ENCODE peak calls at places on chromosomes 4 and X, in eight cellular contexts. One of them, this sample, is unnamed.

GRCh38 chr4:7924163-7924562 is 15.5 kb downstream of the AFAP1 start:
- DNase-seq in H9: no peak
- DNase-seq in RWPE1: no peak
- DNase-seq in iris pigment epithelial cell: peak
- DNase-seq in activated T-helper 1 cell treated with Interleukin-2 at 50 U/mL for 16 hours: no peak
- DNase-seq in breast epithelium: peak
- DNase-seq in LoVo: no peak
- DNase-seq in effector memory CD8-positive, alpha-beta T cell: no peak
- DNase-seq in this sample: no peak

GRCh38 chr4:37873383-37873782 is 17.5 kb upstream of the TBC1D1 start:
- DNase-seq in H9: no peak
- DNase-seq in RWPE1: peak
- DNase-seq in iris pigment epithelial cell: peak
- DNase-seq in activated T-helper 1 cell treated with Interleukin-2 at 50 U/mL for 16 hours: no peak
- DNase-seq in breast epithelium: no peak
- DNase-seq in LoVo: peak
- DNase-seq in effector memory CD8-positive, alpha-beta T cell: no peak
- DNase-seq in this sample: no peak

GRCh38 chr4:131419147-131419546 is 1729.9 kb upstream of the PCDH10 start:
- DNase-seq in H9: no peak
- DNase-seq in RWPE1: no peak
- DNase-seq in iris pigment epithelial cell: no peak
- DNase-seq in activated T-helper 1 cell treated with Interleukin-2 at 50 U/mL for 16 hours: no peak
- DNase-seq in breast epithelium: no peak
- DNase-seq in LoVo: no peak
- DNase-seq in effector memory CD8-positive, alpha-beta T cell: no peak
- DNase-seq in this sample: no peak

GRCh38 chr4:21304061-21304541 is 603.8 kb downstream of the PACRGL start:
- DNase-seq in H9: peak
- DNase-seq in RWPE1: no peak
- DNase-seq in iris pigment epithelial cell: peak
- DNase-seq in activated T-helper 1 cell treated with Interleukin-2 at 50 U/mL for 16 hours: no peak
- DNase-seq in breast epithelium: no peak
- DNase-seq in LoVo: no peak
- DNase-seq in effector memory CD8-positive, alpha-beta T cell: no peak
- DNase-seq in this sample: no peak

GRCh38 chr4:77433102-77433733 is 172.4 kb upstream of the CXCL13 start:
- DNase-seq in H9: peak
- DNase-seq in RWPE1: peak
- DNase-seq in iris pigment epithelial cell: peak
- DNase-seq in activated T-helper 1 cell treated with Interleukin-2 at 50 U/mL for 16 hours: no peak
- DNase-seq in breast epithelium: no peak
- DNase-seq in LoVo: peak
- DNase-seq in effector memory CD8-positive, alpha-beta T cell: peak
- DNase-seq in this sample: peak

GRCh38 chrX:10841579-10841978 is 221.2 kb upstream of the MID1 start:
- DNase-seq in H9: no peak
- DNase-seq in RWPE1: no peak
- DNase-seq in iris pigment epithelial cell: peak
- DNase-seq in activated T-helper 1 cell treated with Interleukin-2 at 50 U/mL for 16 hours: no peak
- DNase-seq in breast epithelium: no peak
- DNase-seq in LoVo: no peak
- DNase-seq in effector memory CD8-positive, alpha-beta T cell: no peak
- DNase-seq in this sample: no peak

GRCh38 chrX:138001219-138001618 is 435.3 kb downstream of the ZIC3 start:
- DNase-seq in H9: no peak
- DNase-seq in RWPE1: no peak
- DNase-seq in iris pigment epithelial cell: no peak
- DNase-seq in activated T-helper 1 cell treated with Interleukin-2 at 50 U/mL for 16 hours: no peak
- DNase-seq in breast epithelium: no peak
- DNase-seq in LoVo: no peak
- DNase-seq in effector memory CD8-positive, alpha-beta T cell: no peak
- DNase-seq in this sample: no peak

GRCh38 chr4:3660928-3661515 is 105.2 kb upstream of the ADRA2C start:
- DNase-seq in H9: no peak
- DNase-seq in RWPE1: no peak
- DNase-seq in iris pigment epithelial cell: no peak
- DNase-seq in activated T-helper 1 cell treated with Interleukin-2 at 50 U/mL for 16 hours: no peak
- DNase-seq in breast epithelium: no peak
- DNase-seq in LoVo: no peak
- DNase-seq in effector memory CD8-positive, alpha-beta T cell: no peak
- DNase-seq in this sample: no peak

GRCh38 chr4:107834241-107834856 is 9.6 kb downstream of the SGMS2 start:
- DNase-seq in H9: no peak
- DNase-seq in RWPE1: no peak
- DNase-seq in iris pigment epithelial cell: no peak
- DNase-seq in activated T-helper 1 cell treated with Interleukin-2 at 50 U/mL for 16 hours: no peak
- DNase-seq in breast epithelium: no peak
- DNase-seq in LoVo: no peak
- DNase-seq in effector memory CD8-positive, alpha-beta T cell: no peak
- DNase-seq in this sample: no peak

GRCh38 chr4:39898015-39898414 is 79.7 kb downstream of the PDS5A start:
- DNase-seq in H9: no peak
- DNase-seq in RWPE1: no peak
- DNase-seq in iris pigment epithelial cell: no peak
- DNase-seq in activated T-helper 1 cell treated with Interleukin-2 at 50 U/mL for 16 hours: no peak
- DNase-seq in breast epithelium: no peak
- DNase-seq in LoVo: no peak
- DNase-seq in effector memory CD8-positive, alpha-beta T cell: no peak
- DNase-seq in this sample: no peak

GRCh38 chrX:111095974-111096870 is at the start of gene PAK3:
- DNase-seq in H9: peak
- DNase-seq in RWPE1: peak
- DNase-seq in iris pigment epithelial cell: peak
- DNase-seq in activated T-helper 1 cell treated with Interleukin-2 at 50 U/mL for 16 hours: no peak
- DNase-seq in breast epithelium: no peak
- DNase-seq in LoVo: peak
- DNase-seq in effector memory CD8-positive, alpha-beta T cell: peak
- DNase-seq in this sample: peak

GRCh38 chr4:121934635-121935034 is 17.2 kb downstream of the TRPC3 start:
- DNase-seq in H9: no peak
- DNase-seq in RWPE1: no peak
- DNase-seq in iris pigment epithelial cell: no peak
- DNase-seq in activated T-helper 1 cell treated with Interleukin-2 at 50 U/mL for 16 hours: no peak
- DNase-seq in breast epithelium: no peak
- DNase-seq in LoVo: no peak
- DNase-seq in effector memory CD8-positive, alpha-beta T cell: no peak
- DNase-seq in this sample: no peak

GRCh38 chr4:144356941-144357381 is 216.4 kb upstream of the GYPA start:
- DNase-seq in H9: no peak
- DNase-seq in RWPE1: no peak
- DNase-seq in iris pigment epithelial cell: no peak
- DNase-seq in activated T-helper 1 cell treated with Interleukin-2 at 50 U/mL for 16 hours: no peak
- DNase-seq in breast epithelium: no peak
- DNase-seq in LoVo: no peak
- DNase-seq in effector memory CD8-positive, alpha-beta T cell: no peak
- DNase-seq in this sample: no peak

GRCh38 chrX:73289039-73289438 is 74.4 kb upstream of the NAP1L2 start:
- DNase-seq in H9: peak
- DNase-seq in RWPE1: no peak
- DNase-seq in iris pigment epithelial cell: no peak
- DNase-seq in activated T-helper 1 cell treated with Interleukin-2 at 50 U/mL for 16 hours: no peak
- DNase-seq in breast epithelium: no peak
- DNase-seq in LoVo: no peak
- DNase-seq in effector memory CD8-positive, alpha-beta T cell: no peak
- DNase-seq in this sample: no peak

GRCh38 chr4:151034829-151035228 is 19.7 kb upstream of the LRBA start:
- DNase-seq in H9: no peak
- DNase-seq in RWPE1: no peak
- DNase-seq in iris pigment epithelial cell: no peak
- DNase-seq in activated T-helper 1 cell treated with Interleukin-2 at 50 U/mL for 16 hours: no peak
- DNase-seq in breast epithelium: no peak
- DNase-seq in LoVo: no peak
- DNase-seq in effector memory CD8-positive, alpha-beta T cell: no peak
- DNase-seq in this sample: no peak

GRCh38 chrX:19904778-19905367 is 17.5 kb upstream of the SH3KBP1 start:
- DNase-seq in H9: no peak
- DNase-seq in RWPE1: peak
- DNase-seq in iris pigment epithelial cell: peak
- DNase-seq in activated T-helper 1 cell treated with Interleukin-2 at 50 U/mL for 16 hours: no peak
- DNase-seq in breast epithelium: no peak
- DNase-seq in LoVo: peak
- DNase-seq in effector memory CD8-positive, alpha-beta T cell: no peak
- DNase-seq in this sample: no peak

GRCh38 chr4:161463436-161463835 is 700.4 kb downstream of the FSTL5 start:
- DNase-seq in H9: no peak
- DNase-seq in RWPE1: no peak
- DNase-seq in iris pigment epithelial cell: no peak
- DNase-seq in activated T-helper 1 cell treated with Interleukin-2 at 50 U/mL for 16 hours: no peak
- DNase-seq in breast epithelium: no peak
- DNase-seq in LoVo: no peak
- DNase-seq in effector memory CD8-positive, alpha-beta T cell: no peak
- DNase-seq in this sample: no peak

GRCh38 chrX:119870626-119871131 is 854 bp downstream of the RNF113A start:
- DNase-seq in H9: no peak
- DNase-seq in RWPE1: no peak
- DNase-seq in iris pigment epithelial cell: peak
- DNase-seq in activated T-helper 1 cell treated with Interleukin-2 at 50 U/mL for 16 hours: no peak
- DNase-seq in breast epithelium: no peak
- DNase-seq in LoVo: no peak
- DNase-seq in effector memory CD8-positive, alpha-beta T cell: peak
- DNase-seq in this sample: peak

GRCh38 chr4:27018076-27018475 is 157.4 kb downstream of the STIM2 start:
- DNase-seq in H9: no peak
- DNase-seq in RWPE1: no peak
- DNase-seq in iris pigment epithelial cell: no peak
- DNase-seq in activated T-helper 1 cell treated with Interleukin-2 at 50 U/mL for 16 hours: no peak
- DNase-seq in breast epithelium: no peak
- DNase-seq in LoVo: no peak
- DNase-seq in effector memory CD8-positive, alpha-beta T cell: no peak
- DNase-seq in this sample: no peak

GRCh38 chr4:123505077-123505456 is 108.5 kb downstream of the SPRY1 start:
- DNase-seq in H9: no peak
- DNase-seq in RWPE1: no peak
- DNase-seq in iris pigment epithelial cell: peak
- DNase-seq in activated T-helper 1 cell treated with Interleukin-2 at 50 U/mL for 16 hours: no peak
- DNase-seq in breast epithelium: no peak
- DNase-seq in LoVo: peak
- DNase-seq in effector memory CD8-positive, alpha-beta T cell: no peak
- DNase-seq in this sample: no peak

GRCh38 chr4:7511509-7511908 is 76.8 kb upstream of the PSAPL1 start:
- DNase-seq in H9: no peak
- DNase-seq in RWPE1: no peak
- DNase-seq in iris pigment epithelial cell: no peak
- DNase-seq in activated T-helper 1 cell treated with Interleukin-2 at 50 U/mL for 16 hours: no peak
- DNase-seq in breast epithelium: no peak
- DNase-seq in LoVo: no peak
- DNase-seq in effector memory CD8-positive, alpha-beta T cell: no peak
- DNase-seq in this sample: no peak

GRCh38 chr4:151418385-151418784 is 9.4 kb downstream of the FHIP1A start:
- DNase-seq in H9: no peak
- DNase-seq in RWPE1: peak
- DNase-seq in iris pigment epithelial cell: peak
- DNase-seq in activated T-helper 1 cell treated with Interleukin-2 at 50 U/mL for 16 hours: no peak
- DNase-seq in breast epithelium: no peak
- DNase-seq in LoVo: peak
- DNase-seq in effector memory CD8-positive, alpha-beta T cell: no peak
- DNase-seq in this sample: peak

GRCh38 chr4:67568820-67569219 is 10.3 kb downstream of the STAP1 start:
- DNase-seq in H9: no peak
- DNase-seq in RWPE1: no peak
- DNase-seq in iris pigment epithelial cell: peak
- DNase-seq in activated T-helper 1 cell treated with Interleukin-2 at 50 U/mL for 16 hours: no peak
- DNase-seq in breast epithelium: no peak
- DNase-seq in LoVo: no peak
- DNase-seq in effector memory CD8-positive, alpha-beta T cell: no peak
- DNase-seq in this sample: no peak

This sample was measured in colonic mucosa.